ENCODE peak calls at places on chromosomes 11 and 22, in four cellular contexts. H is K562, Y is GM12878, G is HepG2. J is an unnamed sample.

GRCh38 chr11:2888266-2888968 is 2.8 kb upstream of the CDKN1C start:
- DNase-seq in Y (no peak), H (peak), G (peak), J (peak)

GRCh38 chr11:8338138-8338537 is 74.5 kb upstream of the LMO1 start:
- DNase-seq in G (peak), H (peak), Y (no peak), J (peak)

GRCh38 chr11:116078101-116078561 is 573.9 kb upstream of the CADM1 start:
- DNase-seq in G (peak), H (no peak), Y (no peak), J (no peak)

GRCh38 chr22:19290400-19291217 is 910 bp downstream of the CLTCL1 start:
- DNase-seq in Y (no peak), G (peak), H (peak), J (no peak)

GRCh38 chr11:79045811-79046304 is 395.0 kb downstream of the TENM4 start:
- DNase-seq in H (no peak), G (no peak), Y (no peak), J (no peak)

GRCh38 chr11:96426356-96427103 is 36.7 kb downstream of the JRKL start:
- DNase-seq in G (peak), Y (no peak), H (peak), J (peak)

GRCh38 chr11:133525976-133526375 is 6.3 kb downstream of the OPCML start:
- DNase-seq in G (no peak), H (no peak), Y (no peak), J (no peak)

GRCh38 chr11:65134952-65135632 is 773 bp upstream of the SYVN1 start:
- DNase-seq in H (peak), Y (no peak), G (peak), J (peak)

GRCh38 chr11:9053631-9054030 is 37.8 kb downstream of the SCUBE2 start:
- DNase-seq in H (no peak), Y (no peak), G (no peak), J (no peak)

GRCh38 chr11:9700105-9700801 is 36.4 kb downstream of the SWAP70 start:
- DNase-seq in H (no peak), Y (no peak), G (no peak), J (peak)

GRCh38 chr11:128419012-128419767 is 168.2 kb downstream of the ETS1 start:
- DNase-seq in G (no peak), Y (no peak), H (no peak), J (no peak)

GRCh38 chr11:2562181-2562581 is 117.4 kb downstream of the KCNQ1 start:
- DNase-seq in Y (no peak), H (no peak), G (peak), J (no peak)

GRCh38 chr22:28976588-28976987 is 85.0 kb downstream of the C22orf31 start:
- DNase-seq in H (no peak), G (no peak), Y (no peak), J (peak)

GRCh38 chr11:106449756-106450155 is 372.3 kb downstream of the AASDHPPT start:
- DNase-seq in Y (no peak), G (peak), H (no peak), J (no peak)
- H2AFZ ChIP-seq in Y (no peak), G (no peak), H (no peak), J (no peak)

DNA sequence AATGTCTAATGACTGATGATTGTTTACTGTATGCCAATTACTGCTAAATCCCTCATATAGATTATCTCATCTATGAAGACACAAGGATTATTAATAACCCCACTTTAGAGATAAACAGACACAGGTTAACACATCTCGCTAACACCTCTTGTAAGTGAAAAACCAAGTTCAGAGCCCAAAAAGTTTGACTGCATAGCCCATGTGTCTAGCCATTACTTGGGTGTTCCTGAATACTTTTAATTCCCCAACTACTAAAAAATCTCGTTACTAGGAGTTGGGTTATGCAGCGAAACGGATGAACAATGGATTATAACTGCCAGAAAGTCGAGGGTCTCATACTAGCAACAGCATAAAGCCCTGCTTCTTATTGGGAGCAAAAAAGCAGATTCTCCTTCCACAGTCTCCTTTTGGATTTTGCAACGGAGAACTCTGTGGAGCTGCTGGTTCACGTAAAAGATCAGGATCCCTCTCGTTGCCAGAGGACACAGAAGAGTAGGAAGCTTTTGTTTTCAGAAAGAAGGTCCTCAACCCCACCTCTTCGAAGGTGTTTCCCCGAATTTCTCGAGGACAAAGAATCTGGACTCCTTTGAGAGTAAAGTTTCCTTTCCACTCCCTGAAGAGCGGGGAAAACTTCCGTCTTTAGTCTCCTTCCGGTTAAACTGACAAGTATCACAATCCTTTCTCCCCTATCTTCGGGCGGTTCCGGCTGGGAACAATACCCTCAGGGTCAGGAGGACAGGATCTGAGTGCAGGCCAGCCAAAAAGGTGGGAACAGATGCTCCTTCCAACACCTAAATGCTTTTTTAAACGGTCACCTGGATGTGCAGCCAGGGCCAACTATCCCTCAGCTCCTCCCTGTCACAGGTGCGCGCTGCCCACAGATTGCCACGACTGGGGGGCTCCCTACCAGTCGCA is 907 bp downstream of the ZBED5 start:
- DNase-seq in Y (peak), H (peak), G (peak), J (peak)
- TF ChIP-seq MYC in Y (no peak), H (no peak), G (no peak), J (no peak)

GRCh38 chr22:43412808-43413785 is 1.3 kb downstream of the MPPED1 start:
- DNase-seq in G (no peak), H (no peak), Y (no peak), J (no peak)
- TF ChIP-seq EZH2 in G (no peak), H (no peak), Y (no peak), J (no peak)

GRCh38 chr11:100687032-100687629 is at the start of gene ARHGAP42:
- DNase-seq in G (peak), Y (no peak), H (peak), J (peak)
- H2AFZ ChIP-seq in G (peak), Y (peak), H (peak), J (peak)

DNA sequence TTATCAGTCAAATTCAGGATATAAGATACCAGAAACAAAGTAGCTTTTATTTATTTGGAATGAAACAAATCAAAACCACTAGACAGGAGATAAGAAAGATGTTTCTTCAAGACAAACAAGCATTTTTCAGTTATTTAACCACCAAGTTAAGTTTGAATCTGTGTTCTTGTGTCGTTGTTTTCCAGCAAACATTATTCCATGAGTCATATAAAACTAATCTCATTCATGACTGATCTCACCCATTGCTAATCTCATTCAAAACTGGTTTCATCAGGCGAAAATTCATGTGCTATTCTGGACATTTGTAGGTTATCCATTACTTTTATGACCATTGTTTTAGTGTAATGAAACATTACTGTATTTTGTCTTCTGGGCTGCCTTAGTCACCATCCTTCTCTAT is 221.7 kb downstream of the DDX10 start:
- DNase-seq in G (no peak), H (no peak), Y (no peak), J (peak)
- TF ChIP-seq MYC in G (no peak), H (no peak), Y (no peak), J (no peak)

GRCh38 chr11:44728085-44728410 is 1.3 kb downstream of the TSPAN18 start:
- DNase-seq in H (no peak), Y (no peak), G (no peak), J (no peak)

GRCh38 chr11:44725016-44725651 is 1.6 kb upstream of the TSPAN18 start:
- DNase-seq in H (no peak), Y (no peak), G (no peak), J (no peak)

GRCh38 chr11:44727373-44728084 is 767 bp downstream of the TSPAN18 start:
- DNase-seq in G (peak), H (peak), Y (no peak), J (peak)

GRCh38 chr11:44727114-44727372 is 281 bp downstream of the TSPAN18 start:
- DNase-seq in Y (no peak), G (no peak), H (no peak), J (no peak)

GRCh38 chr11:44726278-44727113 is at the start of gene TSPAN18:
- DNase-seq in H (peak), Y (peak), G (no peak), J (no peak)
- TF ChIP-seq EZH2 in H (no peak), Y (no peak), G (no peak), J (no peak)

GRCh38 chr11:72350752-72351151 is 83.6 kb downstream of the CLPB start:
- DNase-seq in G (no peak), Y (no peak), H (no peak), J (no peak)

GRCh38 chr11:72347691-72348090 is 86.6 kb downstream of the CLPB start:
- DNase-seq in H (no peak), Y (no peak), G (no peak), J (no peak)

GRCh38 chr11:72349616-72350218 is 84.6 kb downstream of the CLPB start:
- DNase-seq in G (no peak), Y (no peak), H (no peak), J (no peak)

GRCh38 chr11:72348250-72348649 is 86.1 kb downstream of the CLPB start:
- DNase-seq in G (no peak), H (no peak), Y (no peak), J (no peak)

GRCh38 chr11:72349053-72349452 is 85.3 kb downstream of the CLPB start:
- DNase-seq in H (no peak), Y (no peak), G (no peak), J (no peak)
- H2AFZ ChIP-seq in H (no peak), Y (no peak), G (no peak), J (no peak)

GRCh38 chr11:926341-926916 is 759 bp downstream of the AP2A2 start:
- DNase-seq in G (no peak), Y (no peak), H (peak), J (peak)
- TF ChIP-seq MYC in G (no peak), Y (no peak), H (no peak), J (no peak)